ENCODE peak calls at places on chromosomes 5 and 9, in ten cellular contexts. One of them, this sample, is unnamed.

GRCh38 chr5:124235576-124235975 is 510.9 kb downstream of the ZNF608 start:
- DNase-seq in left ventricle myocardium inferior: no peak
- DNase-seq in cardiac muscle cell: no peak
- DNase-seq in CD4-positive, alpha-beta memory T cell: no peak
- DNase-seq in A549: no peak
- DNase-seq in testis: no peak
- DNase-seq in fibroblast of lung: no peak
- DNase-seq in GM23248: no peak
- DNase-seq in ovary: no peak
- DNase-seq in heart right ventricle: no peak
- DNase-seq in this sample: no peak

GRCh38 chr9:7340451-7340850 is 459.1 kb downstream of the DMAC1 start:
- DNase-seq in testis: no peak
- DNase-seq in A549: no peak
- DNase-seq in fibroblast of lung: no peak
- DNase-seq in CD4-positive, alpha-beta memory T cell: no peak
- DNase-seq in left ventricle myocardium inferior: no peak
- DNase-seq in cardiac muscle cell: no peak
- DNase-seq in heart right ventricle: no peak
- DNase-seq in ovary: no peak
- DNase-seq in GM23248: no peak
- DNase-seq in this sample: no peak

GRCh38 chr9:17398351-17398750 is 180.5 kb upstream of the SH3GL2 start:
- DNase-seq in A549: no peak
- DNase-seq in heart right ventricle: no peak
- DNase-seq in left ventricle myocardium inferior: no peak
- DNase-seq in ovary: no peak
- DNase-seq in GM23248: no peak
- DNase-seq in testis: peak; percentile 61
- DNase-seq in fibroblast of lung: peak; percentile 7
- DNase-seq in CD4-positive, alpha-beta memory T cell: no peak
- DNase-seq in cardiac muscle cell: peak; percentile 39
- DNase-seq in this sample: no peak

GRCh38 chr9:136585531-136586120 is 39.8 kb upstream of the NOTCH1 start:
- DNase-seq in left ventricle myocardium inferior: no peak
- DNase-seq in A549: no peak
- DNase-seq in fibroblast of lung: no peak
- DNase-seq in testis: no peak
- DNase-seq in GM23248: no peak
- DNase-seq in ovary: no peak
- DNase-seq in cardiac muscle cell: no peak
- DNase-seq in CD4-positive, alpha-beta memory T cell: no peak
- DNase-seq in heart right ventricle: no peak
- DNase-seq in this sample: no peak

GRCh38 chr5:160269017-160269416 is 39.7 kb downstream of the FABP6 start:
- DNase-seq in left ventricle myocardium inferior: peak; percentile 90
- DNase-seq in CD4-positive, alpha-beta memory T cell: no peak
- DNase-seq in fibroblast of lung: peak; percentile 68
- DNase-seq in cardiac muscle cell: no peak
- DNase-seq in heart right ventricle: peak; percentile 94
- DNase-seq in GM23248: peak; percentile 57
- DNase-seq in A549: no peak
- DNase-seq in testis: peak; percentile 80
- DNase-seq in ovary: peak; percentile 74
- DNase-seq in this sample: peak; percentile 96

GRCh38 chr5:124414973-124415372 is 331.5 kb downstream of the ZNF608 start:
- DNase-seq in ovary: no peak
- DNase-seq in A549: no peak
- DNase-seq in CD4-positive, alpha-beta memory T cell: no peak
- DNase-seq in fibroblast of lung: no peak
- DNase-seq in GM23248: no peak
- DNase-seq in heart right ventricle: no peak
- DNase-seq in left ventricle myocardium inferior: no peak
- DNase-seq in cardiac muscle cell: no peak
- DNase-seq in testis: no peak
- DNase-seq in this sample: no peak

GRCh38 chr5:127892467-127893207 is 189.4 kb downstream of the CCDC192 start:
- DNase-seq in left ventricle myocardium inferior: no peak
- DNase-seq in cardiac muscle cell: no peak
- DNase-seq in CD4-positive, alpha-beta memory T cell: peak; percentile 28
- DNase-seq in testis: no peak
- DNase-seq in heart right ventricle: peak; percentile 6
- DNase-seq in A549: peak; percentile 72
- DNase-seq in fibroblast of lung: peak; percentile 80
- DNase-seq in ovary: no peak
- DNase-seq in GM23248: peak; percentile 28
- DNase-seq in this sample: no peak

GRCh38 chr5:56478062-56478461 is 244.9 kb upstream of the ANKRD55 start:
- DNase-seq in cardiac muscle cell: no peak
- DNase-seq in A549: no peak
- DNase-seq in GM23248: no peak
- DNase-seq in fibroblast of lung: no peak
- DNase-seq in left ventricle myocardium inferior: no peak
- DNase-seq in CD4-positive, alpha-beta memory T cell: no peak
- DNase-seq in testis: no peak
- DNase-seq in ovary: no peak
- DNase-seq in heart right ventricle: no peak
- DNase-seq in this sample: no peak

GRCh38 chr5:670396-671270 is 22.5 kb downstream of the TPPP start:
- DNase-seq in left ventricle myocardium inferior: no peak
- DNase-seq in GM23248: no peak
- DNase-seq in CD4-positive, alpha-beta memory T cell: no peak
- DNase-seq in testis: no peak
- DNase-seq in cardiac muscle cell: no peak
- DNase-seq in heart right ventricle: no peak
- DNase-seq in ovary: no peak
- DNase-seq in fibroblast of lung: no peak
- DNase-seq in A549: no peak
- DNase-seq in this sample: no peak

GRCh38 chr5:669842-670395 is 23.2 kb downstream of the TPPP start:
- DNase-seq in ovary: no peak
- DNase-seq in cardiac muscle cell: no peak
- DNase-seq in testis: no peak
- DNase-seq in A549: no peak
- DNase-seq in fibroblast of lung: no peak
- DNase-seq in CD4-positive, alpha-beta memory T cell: no peak
- DNase-seq in left ventricle myocardium inferior: no peak
- DNase-seq in GM23248: no peak
- DNase-seq in heart right ventricle: no peak
- DNase-seq in this sample: no peak

GRCh38 chr5:672329-673139 is 20.6 kb downstream of the TPPP start:
- DNase-seq in left ventricle myocardium inferior: peak; percentile 82
- DNase-seq in ovary: peak; percentile 87
- DNase-seq in cardiac muscle cell: peak; percentile 28
- DNase-seq in A549: peak; percentile 95
- DNase-seq in GM23248: peak; percentile 81
- DNase-seq in heart right ventricle: peak; percentile 90
- DNase-seq in testis: peak; percentile 79
- DNase-seq in fibroblast of lung: peak; percentile 67
- DNase-seq in CD4-positive, alpha-beta memory T cell: peak; percentile 89
- DNase-seq in this sample: peak; percentile 90

GRCh38 chr5:673140-673836 is 19.9 kb downstream of the TPPP start:
- DNase-seq in left ventricle myocardium inferior: no peak
- DNase-seq in testis: no peak
- DNase-seq in ovary: no peak
- DNase-seq in fibroblast of lung: no peak
- DNase-seq in heart right ventricle: peak; percentile 4
- DNase-seq in CD4-positive, alpha-beta memory T cell: no peak
- DNase-seq in A549: no peak
- DNase-seq in GM23248: no peak
- DNase-seq in cardiac muscle cell: no peak
- DNase-seq in this sample: no peak

DNA sequence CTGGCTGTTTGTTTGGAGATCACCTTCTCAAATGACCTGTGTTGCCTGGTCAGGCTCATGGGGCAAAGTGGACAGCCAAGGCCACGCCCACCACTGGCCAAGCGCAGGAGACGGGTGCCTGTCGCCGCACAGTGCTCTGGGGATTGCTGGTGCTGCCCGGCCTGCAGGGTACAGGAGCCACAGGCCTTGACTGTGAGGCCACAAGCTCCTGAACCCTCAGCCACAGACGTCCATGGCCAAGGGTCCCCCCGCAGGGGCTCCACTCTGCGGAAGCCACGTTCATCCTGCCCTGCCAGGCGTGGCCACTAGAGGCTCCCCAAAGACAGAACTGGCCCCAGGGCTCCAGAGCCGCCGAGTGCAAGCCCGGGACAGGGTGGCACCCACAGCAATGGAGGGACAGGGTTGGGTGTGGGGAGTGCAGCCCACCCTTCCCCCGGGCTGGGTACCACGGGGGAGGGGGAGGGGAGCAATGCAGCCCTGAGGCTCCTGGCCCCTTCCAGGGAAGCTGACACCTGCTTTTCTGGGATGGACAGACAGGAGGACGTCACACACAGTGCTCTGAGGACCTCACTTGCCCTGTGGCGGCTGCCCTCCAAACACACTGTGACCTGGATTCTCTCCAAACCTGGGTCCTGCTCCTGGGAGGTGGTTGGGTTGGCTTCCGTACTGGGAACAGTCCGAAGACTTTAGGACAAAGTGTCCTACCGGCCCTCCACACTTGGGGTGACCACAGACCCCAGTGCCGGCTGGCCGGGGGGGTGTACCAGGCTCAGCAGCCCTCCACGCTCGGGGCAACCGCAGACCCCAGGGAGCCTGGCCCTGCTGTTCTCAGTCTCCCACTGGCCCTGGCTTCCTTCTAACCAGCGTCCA is 21.5 kb downstream of the TPPP start:
- DNase-seq in heart right ventricle: peak; percentile 75
- DNase-seq in testis: peak; percentile 72
- DNase-seq in A549: peak; percentile 74
- DNase-seq in cardiac muscle cell: peak; percentile 76
- DNase-seq in CD4-positive, alpha-beta memory T cell: peak; percentile 80
- DNase-seq in ovary: peak; percentile 57
- DNase-seq in fibroblast of lung: peak; percentile 27
- DNase-seq in GM23248: peak; percentile 78
- DNase-seq in left ventricle myocardium inferior: peak; percentile 72
- DNase-seq in this sample: no peak
- H3K4me1 ChIP-seq in heart right ventricle: peaks cover 38% of the 10 kb centered on the region
- H3K4me1 ChIP-seq in testis: peaks cover 32% of the 10 kb centered on the region
- H3K4me1 ChIP-seq in A549: peaks cover 43% of the 10 kb centered on the region
- H3K4me1 ChIP-seq in cardiac muscle cell: peaks cover 8% of the 10 kb centered on the region
- H3K4me1 ChIP-seq in CD4-positive, alpha-beta memory T cell: peaks cover 29% of the 10 kb centered on the region
- H3K4me1 ChIP-seq in ovary: peaks cover 33% of the 10 kb centered on the region
- H3K4me1 ChIP-seq in fibroblast of lung: peaks cover 4% of the 10 kb centered on the region
- H3K4me1 ChIP-seq in GM23248: no peaks in the 10 kb centered on the region
- H3K4me1 ChIP-seq in left ventricle myocardium inferior: peaks cover 50% of the 10 kb centered on the region
- H3K4me1 ChIP-seq in this sample: no peaks in the 10 kb centered on the region

GRCh38 chr5:139665626-139666025 is 17.5 kb downstream of the CXXC5 start:
- DNase-seq in cardiac muscle cell: no peak
- DNase-seq in fibroblast of lung: no peak
- DNase-seq in heart right ventricle: no peak
- DNase-seq in CD4-positive, alpha-beta memory T cell: no peak
- DNase-seq in left ventricle myocardium inferior: no peak
- DNase-seq in ovary: no peak
- DNase-seq in A549: no peak
- DNase-seq in GM23248: no peak
- DNase-seq in testis: no peak
- DNase-seq in this sample: no peak

GRCh38 chr5:139663207-139663606 is 15.1 kb downstream of the CXXC5 start:
- DNase-seq in testis: no peak
- DNase-seq in fibroblast of lung: no peak
- DNase-seq in cardiac muscle cell: no peak
- DNase-seq in heart right ventricle: no peak
- DNase-seq in CD4-positive, alpha-beta memory T cell: no peak
- DNase-seq in left ventricle myocardium inferior: no peak
- DNase-seq in ovary: no peak
- DNase-seq in GM23248: no peak
- DNase-seq in A549: no peak
- DNase-seq in this sample: no peak

GRCh38 chr5:139663752-139664151 is 15.6 kb downstream of the CXXC5 start:
- DNase-seq in heart right ventricle: no peak
- DNase-seq in GM23248: no peak
- DNase-seq in testis: no peak
- DNase-seq in A549: no peak
- DNase-seq in cardiac muscle cell: no peak
- DNase-seq in ovary: no peak
- DNase-seq in left ventricle myocardium inferior: no peak
- DNase-seq in fibroblast of lung: no peak
- DNase-seq in CD4-positive, alpha-beta memory T cell: no peak
- DNase-seq in this sample: no peak

GRCh38 chr5:139664273-139664693 is 16.1 kb downstream of the CXXC5 start:
- DNase-seq in A549: no peak
- DNase-seq in ovary: no peak
- DNase-seq in fibroblast of lung: no peak
- DNase-seq in heart right ventricle: no peak
- DNase-seq in testis: peak; percentile 47
- DNase-seq in GM23248: no peak
- DNase-seq in CD4-positive, alpha-beta memory T cell: no peak
- DNase-seq in left ventricle myocardium inferior: no peak
- DNase-seq in cardiac muscle cell: no peak
- DNase-seq in this sample: peak; percentile 79

GRCh38 chr5:139664727-139665351 is 16.7 kb downstream of the CXXC5 start:
- DNase-seq in A549: no peak
- DNase-seq in GM23248: no peak
- DNase-seq in fibroblast of lung: no peak
- DNase-seq in testis: peak; percentile 85
- DNase-seq in heart right ventricle: no peak
- DNase-seq in cardiac muscle cell: no peak
- DNase-seq in ovary: no peak
- DNase-seq in left ventricle myocardium inferior: peak; percentile 44
- DNase-seq in CD4-positive, alpha-beta memory T cell: no peak
- DNase-seq in this sample: no peak
- H3K4me1 ChIP-seq in A549: peaks cover 67% of the 10 kb centered on the region
- H3K4me1 ChIP-seq in GM23248: peaks cover 45% of the 10 kb centered on the region
- H3K4me1 ChIP-seq in fibroblast of lung: peaks cover 27% of the 10 kb centered on the region
- H3K4me1 ChIP-seq in testis: peaks cover 60% of the 10 kb centered on the region
- H3K4me1 ChIP-seq in heart right ventricle: peaks cover 78% of the 10 kb centered on the region
- H3K4me1 ChIP-seq in cardiac muscle cell: peaks cover 43% of the 10 kb centered on the region
- H3K4me1 ChIP-seq in ovary: peaks cover 18% of the 10 kb centered on the region
- H3K4me1 ChIP-seq in left ventricle myocardium inferior: peaks cover 96% of the 10 kb centered on the region
- H3K4me1 ChIP-seq in CD4-positive, alpha-beta memory T cell: peaks cover 37% of the 10 kb centered on the region
- H3K4me1 ChIP-seq in this sample: peaks cover 98% of the 10 kb centered on the region

DNA sequence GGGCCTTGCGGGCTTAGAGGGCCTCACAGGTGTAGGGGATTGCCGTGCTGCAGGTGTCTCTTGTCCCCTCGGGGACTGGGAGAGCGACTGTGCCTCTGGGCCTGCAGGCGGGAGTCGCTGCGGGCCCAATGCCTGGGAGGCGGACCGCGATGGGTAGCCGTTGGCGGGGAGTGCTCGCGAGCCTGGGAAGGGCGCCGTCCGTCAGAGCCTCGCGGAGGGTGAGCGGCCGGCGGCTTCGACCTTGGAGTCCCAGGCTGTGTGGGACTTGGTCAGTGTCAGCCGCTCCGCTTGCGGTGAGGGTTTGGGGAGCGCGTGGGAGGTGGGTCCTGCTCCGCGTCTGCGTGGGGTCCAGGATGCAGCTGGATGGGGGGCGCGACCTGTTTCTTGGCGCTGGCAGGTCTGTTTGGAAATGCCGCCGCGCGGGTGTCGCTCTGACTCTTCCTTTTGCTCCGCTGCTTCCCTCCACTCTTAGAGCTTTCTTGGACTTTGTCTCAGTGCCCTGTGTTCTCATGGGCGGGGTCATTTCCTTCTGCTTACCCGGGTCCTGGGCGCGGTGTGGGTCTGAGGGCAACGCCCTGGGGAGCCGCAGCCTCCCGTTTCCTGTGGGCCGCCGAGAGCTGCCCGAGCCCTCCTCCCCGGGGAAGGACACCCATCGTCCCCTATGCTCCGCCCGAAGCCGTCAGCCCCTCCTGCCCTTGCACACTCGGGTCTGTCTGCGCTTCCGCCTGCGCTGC is 88.9 kb upstream of the CACNA1B start:
- DNase-seq in GM23248: no peak
- DNase-seq in ovary: peak; percentile 40
- DNase-seq in heart right ventricle: no peak
- DNase-seq in CD4-positive, alpha-beta memory T cell: no peak
- DNase-seq in fibroblast of lung: no peak
- DNase-seq in cardiac muscle cell: no peak
- DNase-seq in testis: no peak
- DNase-seq in left ventricle myocardium inferior: no peak
- DNase-seq in A549: no peak
- DNase-seq in this sample: no peak
- H3K4me1 ChIP-seq in GM23248: peaks cover 6% of the 10 kb centered on the region
- H3K4me1 ChIP-seq in ovary: no peaks in the 10 kb centered on the region
- H3K4me1 ChIP-seq in heart right ventricle: no peaks in the 10 kb centered on the region
- H3K4me1 ChIP-seq in CD4-positive, alpha-beta memory T cell: no peaks in the 10 kb centered on the region
- H3K4me1 ChIP-seq in fibroblast of lung: no peaks in the 10 kb centered on the region
- H3K4me1 ChIP-seq in cardiac muscle cell: no peaks in the 10 kb centered on the region
- H3K4me1 ChIP-seq in testis: peaks cover 4% of the 10 kb centered on the region
- H3K4me1 ChIP-seq in left ventricle myocardium inferior: no peaks in the 10 kb centered on the region
- H3K4me1 ChIP-seq in A549: no peaks in the 10 kb centered on the region
- H3K4me1 ChIP-seq in this sample: no peaks in the 10 kb centered on the region

GRCh38 chr9:133441571-133441970 is 18.2 kb upstream of the CACFD1 start:
- DNase-seq in A549: no peak
- DNase-seq in fibroblast of lung: no peak
- DNase-seq in cardiac muscle cell: no peak
- DNase-seq in left ventricle myocardium inferior: no peak
- DNase-seq in GM23248: no peak
- DNase-seq in testis: no peak
- DNase-seq in ovary: no peak
- DNase-seq in heart right ventricle: no peak
- DNase-seq in CD4-positive, alpha-beta memory T cell: no peak
- DNase-seq in this sample: no peak
- H3K4me1 ChIP-seq in A549: no peaks in the 10 kb centered on the region
- H3K4me1 ChIP-seq in fibroblast of lung: no peaks in the 10 kb centered on the region
- H3K4me1 ChIP-seq in cardiac muscle cell: no peaks in the 10 kb centered on the region
- H3K4me1 ChIP-seq in left ventricle myocardium inferior: no peaks in the 10 kb centered on the region
- H3K4me1 ChIP-seq in GM23248: no peaks in the 10 kb centered on the region
- H3K4me1 ChIP-seq in testis: no peaks in the 10 kb centered on the region
- H3K4me1 ChIP-seq in ovary: no peaks in the 10 kb centered on the region
- H3K4me1 ChIP-seq in heart right ventricle: no peaks in the 10 kb centered on the region
- H3K4me1 ChIP-seq in CD4-positive, alpha-beta memory T cell: no peaks in the 10 kb centered on the region
- H3K4me1 ChIP-seq in this sample: no peaks in the 10 kb centered on the region